ENCODE peak calls at places on chromosomes 7 and 10, in six cellular contexts. J is NCI-H1092 treated with DMSO at 0.1 percent for 48 hours; S is stimulated activated CD8-positive, alpha-beta memory T cell treated with anti-CD3 and anti-CD28 coated beads, Interleukin-15, amount 100 ng/mL, for 4 hours; H is memory B cell; X is activated T-helper 2 cell treated with anti-CD3 and anti-CD28 coated beads, Interferon-gamma antibody, Interleukin-2, Interleukin-4, amounts not matched to agents 10 μg/mL and 5 μg/mL and 100 μg/mL, durations not matched to agents 14 hours and 24 hours and 36 hours; N is AML-193. U is an unnamed sample.

GRCh38 chr7:148894596-148894995 is 10.5 kb upstream of the EZH2 start:
- DNase-seq in J (no peak), H (no peak), X (no peak), S (no peak), N (no peak), U (no peak)

GRCh38 chr7:85516675-85517074 is 329.8 kb upstream of the SEMA3D start:
- DNase-seq in X (no peak), J (no peak), S (no peak), H (no peak), N (no peak), U (no peak)

GRCh38 chr10:72550239-72550638 is 75.6 kb downstream of the MICU1 start:
- DNase-seq in X (no peak), H (no peak), J (no peak), N (no peak), S (no peak), U (no peak)

GRCh38 chr7:31368620-31369019 is 28.1 kb upstream of the NEUROD6 start:
- DNase-seq in H (no peak), J (peak), X (no peak), S (no peak), N (no peak), U (no peak)

GRCh38 chr10:76582536-76582935 is 1055.1 kb downstream of the KCNMA1 start:
- DNase-seq in N (no peak), S (no peak), X (no peak), H (no peak), J (no peak), U (no peak)

GRCh38 chr10:75446508-75446907 is 15.1 kb downstream of the LRMDA start:
- DNase-seq in J (no peak), S (no peak), H (no peak), N (no peak), X (no peak), U (no peak)

GRCh38 chr10:24721254-24722106 is 2.2 kb downstream of the ARHGAP21 start:
- DNase-seq in N (no peak), X (no peak), S (no peak), H (no peak), J (no peak), U (peak)

GRCh38 chr10:77116904-77117303 is 520.7 kb downstream of the KCNMA1 start:
- DNase-seq in S (no peak), J (no peak), X (no peak), N (no peak), H (no peak), U (no peak)

GRCh38 chr7:153100691-153101237 is 341.2 kb downstream of the ACTR3B start:
- DNase-seq in X (no peak), J (no peak), S (no peak), N (no peak), H (no peak), U (no peak)

GRCh38 chr10:77553966-77554365 is 83.6 kb downstream of the KCNMA1 start:
- DNase-seq in J (no peak), H (no peak), N (no peak), S (no peak), X (no peak), U (no peak)

GRCh38 chr7:149790146-149790548 is 16.8 kb upstream of the ZNF467 start:
- DNase-seq in H (no peak), J (no peak), X (peak), N (no peak), S (no peak), U (no peak)

GRCh38 chr7:100102950-100103840 is 1.8 kb downstream of the AP4M1 start:
- DNase-seq in S (no peak), X (no peak), N (no peak), J (no peak), H (no peak), U (no peak)

U was measured in GM12892.